ENCODE peak calls at places on chromosomes 2 and 18, in seven cellular contexts. R, S, A, Y, E, Q and P are unnamed samples.

GRCh38 chr2:100142393-100142792 is at the start of gene AFF3:
- DNase-seq in R (no peak), S (no peak), A (peak), Y (no peak), E (no peak), Q (no peak), P (no peak)

GRCh38 chr18:46054956-46055831 is 16.9 kb downstream of the PSTPIP2 start:
- DNase-seq in R (no peak), S (no peak), A (no peak), Y (no peak), E (no peak), Q (no peak), P (no peak)

GRCh38 chr2:226905718-226906438 is 70.0 kb downstream of the RHBDD1 start:
- DNase-seq in R (no peak), S (no peak), A (no peak), Y (no peak), E (no peak), Q (no peak), P (no peak)

GRCh38 chr2:192029089-192029488 is 165.6 kb downstream of the TMEFF2 start:
- DNase-seq in R (peak), S (peak), A (no peak), Y (peak), E (no peak), Q (peak), P (peak)

GRCh38 chr2:27202829-27203228 is 9.0 kb upstream of the ATRAID start:
- DNase-seq in R (peak), S (no peak), A (no peak), Y (no peak), E (no peak), Q (no peak), P (no peak)

GRCh38 chr18:61379827-61380226 is 46.6 kb downstream of the CDH20 start:
- DNase-seq in R (no peak), S (no peak), A (no peak), Y (no peak), E (no peak), Q (no peak), P (no peak)

GRCh38 chr18:23377669-23378469 is 75.2 kb upstream of the RIOK3 start:
- DNase-seq in R (peak), S (peak), A (no peak), Y (peak), E (peak), Q (no peak), P (no peak)

GRCh38 chr2:58896600-58896999 is 655.5 kb upstream of the FANCL start:
- DNase-seq in R (no peak), S (no peak), A (no peak), Y (no peak), E (no peak), Q (no peak), P (no peak)

GRCh38 chr2:45626387-45627010 is 15.4 kb upstream of the SRBD1 start:
- DNase-seq in R (no peak), S (no peak), A (peak), Y (no peak), E (no peak), Q (no peak), P (no peak)

GRCh38 chr18:48629730-48630324 is 91.0 kb downstream of the CTIF start:
- DNase-seq in R (peak), S (peak), A (no peak), Y (peak), E (peak), Q (no peak), P (no peak)

GRCh38 chr18:73688161-73688560 is 459.5 kb downstream of the FBXO15 start:
- DNase-seq in R (no peak), S (no peak), A (no peak), Y (no peak), E (no peak), Q (no peak), P (no peak)

GRCh38 chr2:144526826-144527225 is 6.9 kb upstream of the ZEB2 start:
- DNase-seq in R (peak), S (no peak), A (no peak), Y (no peak), E (no peak), Q (no peak), P (no peak)

GRCh38 chr18:7329036-7329435 is 98.1 kb downstream of the LRRC30 start:
- DNase-seq in R (peak), S (no peak), A (no peak), Y (no peak), E (no peak), Q (no peak), P (no peak)

GRCh38 chr2:73759287-73759764 is 20.6 kb downstream of the DUSP11 start:
- DNase-seq in R (peak), S (no peak), A (peak), Y (peak), E (no peak), Q (no peak), P (no peak)

GRCh38 chr2:236136483-236136882 is 31.7 kb downstream of the GBX2 start:
- DNase-seq in R (no peak), S (no peak), A (no peak), Y (no peak), E (no peak), Q (no peak), P (no peak)

GRCh38 chr18:46712406-46712805 is 44.4 kb downstream of the ST8SIA5 start:
- DNase-seq in R (peak), S (peak), A (no peak), Y (peak), E (peak), Q (no peak), P (no peak)

GRCh38 chr2:126657636-126658315 is 1.8 kb downstream of the GYPC start:
- DNase-seq in R (peak), S (peak), A (peak), Y (peak), E (peak), Q (peak), P (peak)

GRCh38 chr2:240624950-240625621 is at the start of gene GPR35:
- DNase-seq in R (peak), S (peak), A (peak), Y (peak), E (peak), Q (peak), P (no peak)

GRCh38 chr2:227890495-227891079 is 19.2 kb downstream of the DAW1 start:
- DNase-seq in R (peak), S (peak), A (no peak), Y (peak), E (peak), Q (no peak), P (no peak)

GRCh38 chr2:147525724-147526489 is 318.9 kb upstream of the ACVR2A start:
- DNase-seq in R (peak), S (no peak), A (peak), Y (no peak), E (no peak), Q (no peak), P (no peak)

GRCh38 chr2:109446531-109447131 is 167.1 kb downstream of the SEPTIN10 start:
- DNase-seq in R (no peak), S (no peak), A (no peak), Y (peak), E (no peak), Q (peak), P (no peak)

GRCh38 chr2:37585295-37585908 is 86.0 kb downstream of the CDC42EP3 start:
- DNase-seq in R (no peak), S (peak), A (peak), Y (no peak), E (no peak), Q (no peak), P (peak)

GRCh38 chr2:25324905-25325592 is 16.7 kb downstream of the DNMT3A start:
- DNase-seq in R (peak), S (no peak), A (no peak), Y (peak), E (peak), Q (no peak), P (no peak)

GRCh38 chr2:10332402-10333246 is 29.9 kb downstream of the HPCAL1 start:
- DNase-seq in R (no peak), S (no peak), A (no peak), Y (no peak), E (no peak), Q (peak), P (no peak)

GRCh38 chr18:66621816-66622576 is 18.1 kb upstream of the CDH19 start:
- DNase-seq in R (no peak), S (no peak), A (no peak), Y (no peak), E (no peak), Q (no peak), P (no peak)

DNA sequence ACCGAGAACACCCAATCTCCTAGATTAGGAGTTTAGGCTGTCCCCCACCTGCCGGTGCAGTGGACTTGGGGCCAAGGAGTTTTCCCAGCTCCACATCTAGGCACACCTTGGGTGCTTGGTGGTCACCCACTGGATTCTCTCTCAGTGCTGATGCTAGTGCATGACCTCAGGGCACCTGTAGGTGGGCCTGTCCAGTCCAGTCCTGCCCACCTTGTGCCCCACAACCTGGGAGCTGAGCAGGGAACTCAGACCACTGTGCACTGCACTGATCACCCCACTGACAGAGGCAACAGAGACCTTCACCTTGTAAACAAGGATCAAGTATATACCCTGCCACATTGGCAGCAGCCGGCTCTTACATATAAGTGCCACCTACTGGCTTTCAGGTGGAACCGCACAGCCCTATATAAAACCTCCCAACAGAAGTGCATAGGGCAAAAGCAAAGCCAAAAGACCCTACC is 12.7 kb upstream of the CDH19 start:
- DNase-seq in R (peak), S (peak), A (peak), Y (no peak), E (no peak), Q (peak), P (no peak)
- TF ChIP-seq CTCF in R (peak), S (peak), A (no peak), Y (peak), E (no peak), Q (peak), P (no peak)

GRCh38 chr2:98822301-98823164 is 91.6 kb upstream of the MGAT4A start:
- DNase-seq in R (no peak), S (peak), A (peak), Y (no peak), E (no peak), Q (peak), P (no peak)
- TF ChIP-seq CTCF in R (peak), S (peak), A (peak), Y (no peak), E (no peak), Q (peak), P (no peak)

GRCh38 chr2:96359310-96359709 is 23.7 kb downstream of the NCAPH start:
- DNase-seq in R (no peak), S (no peak), A (peak), Y (no peak), E (no peak), Q (peak), P (peak)
- TF ChIP-seq CTCF in R (no peak), S (no peak), A (no peak), Y (peak), E (no peak), Q (peak), P (peak)

DNA sequence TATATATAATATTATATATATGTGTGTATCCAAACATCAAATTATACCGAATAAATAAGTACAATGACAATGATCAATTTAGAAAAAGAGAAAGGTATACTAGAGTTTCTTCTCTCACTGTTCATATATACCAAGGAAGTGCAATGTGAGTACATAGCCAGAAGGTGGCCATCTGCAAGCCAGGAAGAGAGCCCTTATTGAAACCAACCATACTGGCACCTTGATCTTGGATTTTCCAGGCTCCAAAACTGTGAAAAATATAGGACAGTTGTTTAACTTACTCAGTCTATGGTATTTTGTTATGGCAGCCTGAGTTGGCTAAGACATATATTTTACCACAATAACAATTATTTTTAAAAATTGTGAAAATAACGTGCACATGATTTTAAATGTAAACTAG is 1490.2 kb upstream of the SLC39A10 start:
- DNase-seq in R (peak), S (peak), A (peak), Y (no peak), E (no peak), Q (peak), P (peak)
- TF ChIP-seq CTCF in R (peak), S (peak), A (peak), Y (peak), E (peak), Q (peak), P (peak)

GRCh38 chr18:34880403-34880802 is 160.8 kb upstream of the MAPRE2 start:
- DNase-seq in R (no peak), S (no peak), A (no peak), Y (no peak), E (no peak), Q (no peak), P (no peak)

GRCh38 chr18:34886162-34886561 is 155.1 kb upstream of the MAPRE2 start:
- DNase-seq in R (no peak), S (no peak), A (no peak), Y (no peak), E (no peak), Q (no peak), P (no peak)

GRCh38 chr18:34884456-34884855 is 156.8 kb upstream of the MAPRE2 start:
- DNase-seq in R (no peak), S (no peak), A (no peak), Y (no peak), E (no peak), Q (no peak), P (no peak)

GRCh38 chr18:34880882-34881852 is 160.0 kb upstream of the MAPRE2 start:
- DNase-seq in R (peak), S (peak), A (no peak), Y (no peak), E (no peak), Q (no peak), P (no peak)
- TF ChIP-seq CTCF in R (peak), S (peak), A (no peak), Y (peak), E (no peak), Q (peak), P (no peak)

GRCh38 chr2:54274781-54275242 is 18.8 kb upstream of the TSPYL6 start:
- DNase-seq in R (peak), S (no peak), A (no peak), Y (no peak), E (peak), Q (no peak), P (no peak)

GRCh38 chr2:54275541-54275940 is 19.5 kb upstream of the TSPYL6 start:
- DNase-seq in R (no peak), S (no peak), A (no peak), Y (no peak), E (no peak), Q (no peak), P (no peak)

GRCh38 chr2:54284801-54285200 is 28.8 kb upstream of the TSPYL6 start:
- DNase-seq in R (no peak), S (no peak), A (no peak), Y (no peak), E (no peak), Q (no peak), P (no peak)

GRCh38 chr2:54279385-54279784 is 23.4 kb upstream of the TSPYL6 start:
- DNase-seq in R (no peak), S (no peak), A (no peak), Y (no peak), E (no peak), Q (peak), P (no peak)
- TF ChIP-seq CTCF in R (peak), S (no peak), A (no peak), Y (peak), E (peak), Q (peak), P (no peak)

GRCh38 chr2:174344716-174345472 is 10.1 kb downstream of the SP9 start:
- DNase-seq in R (peak), S (peak), A (no peak), Y (peak), E (no peak), Q (peak), P (no peak)
- TF ChIP-seq CTCF in R (peak), S (peak), A (peak), Y (peak), E (peak), Q (peak), P (peak)

GRCh38 chr2:151616760-151617339 is 117.4 kb downstream of the NEB start:
- DNase-seq in R (no peak), S (no peak), A (no peak), Y (no peak), E (no peak), Q (no peak), P (no peak)

GRCh38 chr2:151614606-151615306 is 119.5 kb downstream of the NEB start:
- DNase-seq in R (no peak), S (no peak), A (no peak), Y (no peak), E (no peak), Q (no peak), P (no peak)

GRCh38 chr2:151614159-151614558 is 120.1 kb downstream of the NEB start:
- DNase-seq in R (no peak), S (no peak), A (no peak), Y (no peak), E (no peak), Q (no peak), P (no peak)

DNA sequence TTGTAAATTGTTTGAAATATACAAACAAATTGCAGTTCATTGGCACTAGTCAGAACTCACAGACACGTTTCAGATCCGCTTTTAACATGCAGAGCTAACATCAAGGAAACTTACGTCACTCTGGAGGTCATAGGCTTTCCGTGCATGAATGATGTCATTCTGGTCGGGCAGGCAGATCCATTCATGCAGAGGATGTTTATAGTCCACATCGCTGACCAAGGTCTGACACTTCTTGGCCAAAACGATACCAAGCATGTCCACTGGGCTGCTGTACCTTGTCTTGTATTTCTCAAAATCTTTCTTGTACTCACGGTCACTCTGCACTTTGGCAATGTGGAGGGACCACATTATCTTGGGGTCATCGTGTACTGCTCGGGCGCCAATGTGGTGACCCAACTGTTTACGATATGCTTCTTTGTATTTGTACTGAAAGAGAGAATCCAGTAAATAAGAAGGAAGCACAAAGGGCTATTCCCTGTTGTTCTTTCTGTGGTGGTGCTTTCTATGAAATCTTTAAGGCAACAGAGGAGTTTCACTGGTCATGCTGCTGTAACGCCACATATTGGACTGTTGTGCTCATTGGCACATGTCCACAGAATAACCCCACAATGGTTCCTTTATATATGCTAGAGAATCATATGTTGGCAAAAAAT is 114.8 kb downstream of the NEB start:
- DNase-seq in R (peak), S (no peak), A (no peak), Y (no peak), E (no peak), Q (no peak), P (no peak)
- TF ChIP-seq CTCF in R (no peak), S (no peak), A (no peak), Y (no peak), E (no peak), Q (no peak), P (no peak)